ENCODE peak calls at places on chromosomes 7 and 10, in six cellular contexts. Q is H1, Z is brain microvascular endothelial cell, H is small intestine, I is cardiac muscle cell, R is PC-3. A is an unnamed sample.

GRCh38 chr7:127252736-127253288 is at the start of gene GRM8:
- DNase-seq in Z (peak; percentile 9), Q (peak; percentile 47), R (peak; percentile 14), I (peak; percentile 58), H (no peak), A (peak; percentile 41)

GRCh38 chr7:20560325-20561180 is 54.9 kb upstream of the ABCB5 start:
- DNase-seq in Q (no peak), I (no peak), R (no peak), Z (no peak), H (no peak), A (no peak)

GRCh38 chr10:18100664-18101063 is 39.6 kb upstream of the CACNB2 start:
- DNase-seq in H (no peak), R (no peak), I (peak; percentile 30), Z (no peak), Q (no peak), A (no peak)

GRCh38 chr10:34124522-34125035 is 690.5 kb downstream of the PARD3 start:
- DNase-seq in H (peak; percentile 52), I (peak; percentile 68), Z (peak; percentile 30), Q (no peak), R (peak; percentile 100), A (no peak)

GRCh38 chr7:95250591-95250990 is 73.7 kb downstream of the PON1 start:
- DNase-seq in Z (no peak), H (no peak), I (no peak), Q (no peak), R (no peak), A (no peak)

GRCh38 chr7:119197872-119198527 is 973.5 kb downstream of the ANKRD7 start:
- DNase-seq in I (peak; percentile 55), Z (peak; percentile 64), Q (peak; percentile 31), R (peak; percentile 73), H (peak; percentile 26), A (no peak)

GRCh38 chr10:133381041-133381440 is 2.0 kb downstream of the PAOX start:
- DNase-seq in H (no peak), Q (no peak), R (no peak), I (no peak), Z (no peak), A (no peak)

GRCh38 chr10:34305189-34305588 is 509.9 kb downstream of the PARD3 start:
- DNase-seq in Z (no peak), R (peak; percentile 70), I (no peak), Q (peak; percentile 72), H (peak; percentile 24), A (no peak)

GRCh38 chr10:97333351-97333600 is 1.3 kb downstream of the FRAT2 start:
- DNase-seq in H (no peak), Z (no peak), R (no peak), Q (no peak), I (peak; percentile 56), A (no peak)

GRCh38 chr10:8051109-8051781 is 3.2 kb upstream of the GATA3 start:
- DNase-seq in H (no peak), Z (no peak), R (no peak), Q (no peak), I (no peak), A (no peak)

GRCh38 chr10:103553743-103554487 is 60.4 kb downstream of the NEURL1 start:
- DNase-seq in Q (no peak), I (no peak), Z (no peak), R (no peak), H (no peak), A (no peak)

GRCh38 chr10:62244785-62245595 is 23.7 kb downstream of the RTKN2 start:
- DNase-seq in R (peak; percentile 99), I (peak; percentile 86), Z (peak; percentile 77), H (peak; percentile 78), Q (no peak), A (no peak)

GRCh38 chr7:1017586-1018333 is 26.6 kb upstream of the GPR146 start:
- DNase-seq in R (no peak), Q (no peak), Z (no peak), H (no peak), I (no peak), A (no peak)

GRCh38 chr7:55021951-55022617 is 3.3 kb downstream of the EGFR start:
- DNase-seq in H (no peak), R (no peak), I (no peak), Q (no peak), Z (peak; percentile 19), A (no peak)

GRCh38 chr7:55024776-55025175 is 6.0 kb downstream of the EGFR start:
- DNase-seq in Q (no peak), R (no peak), H (no peak), Z (peak; percentile 16), I (peak; percentile 52), A (no peak)

GRCh38 chr7:55021053-55021452 is 2.2 kb downstream of the EGFR start:
- DNase-seq in H (no peak), Z (no peak), Q (no peak), I (no peak), R (no peak), A (no peak)

GRCh38 chr7:55020481-55020871 is 1.7 kb downstream of the EGFR start:
- DNase-seq in R (peak; percentile 48), Z (peak; percentile 12), Q (no peak), H (peak; percentile 65), I (peak; percentile 64), A (peak; percentile 84)

GRCh38 chr7:55022618-55022985 is 3.8 kb downstream of the EGFR start:
- DNase-seq in Q (no peak), Z (no peak), R (no peak), I (no peak), H (no peak), A (no peak)
- H3K27me3 ChIP-seq in Q (peaks cover 25% of the 10 kb centered on the region), Z (no peaks in the 10 kb centered on the region), R (no peaks in the 10 kb centered on the region), I (peaks cover 76% of the 10 kb centered on the region), H (no peaks in the 10 kb centered on the region), A (no peaks in the 10 kb centered on the region)

GRCh38 chr7:155391414-155391813 is 66.5 kb upstream of the EN2 start:
- DNase-seq in H (no peak), R (no peak), Q (no peak), Z (no peak), I (no peak), A (no peak)

GRCh38 chr7:155396661-155397060 is 61.3 kb upstream of the EN2 start:
- DNase-seq in R (no peak), H (no peak), Z (no peak), I (no peak), Q (no peak), A (no peak)

GRCh38 chr7:155395176-155395797 is 62.6 kb upstream of the EN2 start:
- DNase-seq in R (no peak), H (no peak), I (no peak), Z (no peak), Q (no peak), A (no peak)

GRCh38 chr7:155392726-155393570 is 65.0 kb upstream of the EN2 start:
- DNase-seq in Z (no peak), R (peak; percentile 47), H (no peak), I (no peak), Q (no peak), A (no peak)

DNA sequence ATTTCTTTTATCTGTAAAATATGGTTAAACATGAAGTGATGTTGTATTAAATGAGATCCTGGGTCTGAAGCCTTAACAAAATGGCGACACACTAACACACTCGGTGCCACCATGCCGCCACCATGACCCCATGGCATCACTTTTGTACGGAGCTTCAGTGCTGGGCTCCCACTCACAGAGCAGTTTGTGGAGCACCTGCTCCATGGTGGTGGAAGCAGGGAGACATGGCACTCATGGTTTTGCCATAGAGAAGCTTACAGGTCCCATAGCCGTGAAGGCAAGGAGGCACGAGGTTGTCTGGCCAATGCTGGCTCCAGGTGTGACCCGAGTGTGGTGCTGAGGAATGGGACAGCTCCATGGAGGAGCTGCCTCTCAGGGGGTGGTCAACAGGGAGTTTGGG is 63.5 kb upstream of the EN2 start:
- DNase-seq in R (no peak), H (no peak), I (no peak), Q (no peak), Z (no peak), A (no peak)
- H3K27me3 ChIP-seq in R (peaks cover 51% of the 10 kb centered on the region), H (peaks cover 8% of the 10 kb centered on the region), I (peaks cover 64% of the 10 kb centered on the region), Q (no peaks in the 10 kb centered on the region), Z (no peaks in the 10 kb centered on the region), A (no peaks in the 10 kb centered on the region)

GRCh38 chr10:100485336-100485735 is 22.5 kb downstream of the WNT8B start:
- DNase-seq in R (no peak), Q (no peak), H (no peak), I (no peak), Z (no peak), A (no peak)
- H3K27me3 ChIP-seq in R (no peaks in the 10 kb centered on the region), Q (peaks cover 92% of the 10 kb centered on the region), H (no peaks in the 10 kb centered on the region), I (peaks cover 81% of the 10 kb centered on the region), Z (no peaks in the 10 kb centered on the region), A (peaks cover 11% of the 10 kb centered on the region)

DNA sequence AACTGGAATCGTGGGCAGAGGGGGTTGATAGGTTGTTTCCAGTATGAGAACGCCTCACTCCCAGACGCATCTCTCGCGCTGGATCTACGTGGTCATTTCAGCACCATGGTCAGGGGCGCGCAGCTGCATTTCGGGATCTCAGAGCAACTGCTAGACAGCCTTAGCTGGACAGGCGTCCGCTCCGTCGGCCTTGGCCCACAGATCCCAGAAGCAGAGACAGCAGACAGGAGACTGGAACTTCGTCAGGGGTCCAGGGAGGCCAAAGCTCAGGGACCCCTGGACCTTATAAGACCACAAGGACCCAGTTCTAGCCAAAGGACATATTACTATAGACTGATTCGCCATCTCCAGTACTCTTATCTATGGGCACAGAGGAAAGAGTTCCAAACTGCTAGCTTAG is 5.3 kb downstream of the NEUROG3 start:
- DNase-seq in R (peak; percentile 81), H (no peak), Q (no peak), I (peak; percentile 75), Z (peak; percentile 59), A (peak; percentile 27)
- H3K27me3 ChIP-seq in R (peaks cover 85% of the 10 kb centered on the region), H (peaks cover 48% of the 10 kb centered on the region), Q (peaks cover 78% of the 10 kb centered on the region), I (peaks cover 99% of the 10 kb centered on the region), Z (peaks cover 60% of the 10 kb centered on the region), A (peaks cover 82% of the 10 kb centered on the region)

A was measured in tibial artery.